ENCODE peak calls at places on chromosome 2, in eight cellular contexts. B, R, Y, X, E, V, L and Z are unnamed samples.
A peak's percentile ranks its signal among the peaks of the same experiment; 100 is the strongest.

GRCh38 chr2:7357993-7358392 is 440.8 kb downstream of the RNF144A start:
- DNase-seq in B (no peak), R (no peak), Y (no peak), X (no peak), E (no peak), V (no peak), L (no peak), Z (no peak)

GRCh38 chr2:223465793-223466192 is 136.4 kb downstream of the SCG2 start:
- DNase-seq in B (no peak), R (peak; percentile 49), Y (no peak), X (peak; percentile 59), E (peak; percentile 69), V (peak; percentile 29), L (peak; percentile 95), Z (no peak)

GRCh38 chr2:10378189-10378588 is 69.9 kb downstream of the ODC1 start:
- DNase-seq in B (no peak), R (no peak), Y (no peak), X (peak; percentile 63), E (no peak), V (no peak), L (no peak), Z (peak; percentile 23)

GRCh38 chr2:61177727-61178549 is 15.9 kb downstream of the C2orf74 start:
- DNase-seq in B (no peak), R (peak; percentile 33), Y (peak; percentile 45), X (peak; percentile 37), E (peak; percentile 55), V (peak; percentile 28), L (no peak), Z (peak; percentile 58)

GRCh38 chr2:233142355-233142897 is 82.3 kb downstream of the INPP5D start:
- DNase-seq in B (no peak), R (no peak), Y (no peak), X (no peak), E (no peak), V (no peak), L (no peak), Z (no peak)

GRCh38 chr2:156935611-156936010 is 321.9 kb upstream of the GALNT5 start:
- DNase-seq in B (no peak), R (no peak), Y (no peak), X (no peak), E (no peak), V (no peak), L (peak; percentile 91), Z (no peak)

GRCh38 chr2:128311755-128312341 is 6.8 kb downstream of the HS6ST1 start:
- DNase-seq in B (no peak), R (no peak), Y (no peak), X (peak; percentile 5), E (peak; percentile 26), V (peak; percentile 23), L (no peak), Z (no peak)

GRCh38 chr2:170747921-170748320 is 22.3 kb upstream of the ERICH2 start:
- DNase-seq in B (no peak), R (no peak), Y (no peak), X (no peak), E (no peak), V (no peak), L (peak; percentile 98), Z (no peak)

GRCh38 chr2:36362291-36362690 is 6.7 kb downstream of the CRIM1 start:
- DNase-seq in B (no peak), R (no peak), Y (no peak), X (no peak), E (no peak), V (no peak), L (peak; percentile 93), Z (no peak)

GRCh38 chr2:119753041-119753929 is 6.4 kb upstream of the PTPN4 start:
- DNase-seq in B (peak; percentile 41), R (no peak), Y (peak; percentile 11), X (peak; percentile 39), E (no peak), V (no peak), L (peak; percentile 61), Z (no peak)

GRCh38 chr2:134307334-134307733 is 53.5 kb downstream of the MGAT5 start:
- DNase-seq in B (no peak), R (no peak), Y (no peak), X (no peak), E (no peak), V (no peak), L (no peak), Z (no peak)

DNA sequence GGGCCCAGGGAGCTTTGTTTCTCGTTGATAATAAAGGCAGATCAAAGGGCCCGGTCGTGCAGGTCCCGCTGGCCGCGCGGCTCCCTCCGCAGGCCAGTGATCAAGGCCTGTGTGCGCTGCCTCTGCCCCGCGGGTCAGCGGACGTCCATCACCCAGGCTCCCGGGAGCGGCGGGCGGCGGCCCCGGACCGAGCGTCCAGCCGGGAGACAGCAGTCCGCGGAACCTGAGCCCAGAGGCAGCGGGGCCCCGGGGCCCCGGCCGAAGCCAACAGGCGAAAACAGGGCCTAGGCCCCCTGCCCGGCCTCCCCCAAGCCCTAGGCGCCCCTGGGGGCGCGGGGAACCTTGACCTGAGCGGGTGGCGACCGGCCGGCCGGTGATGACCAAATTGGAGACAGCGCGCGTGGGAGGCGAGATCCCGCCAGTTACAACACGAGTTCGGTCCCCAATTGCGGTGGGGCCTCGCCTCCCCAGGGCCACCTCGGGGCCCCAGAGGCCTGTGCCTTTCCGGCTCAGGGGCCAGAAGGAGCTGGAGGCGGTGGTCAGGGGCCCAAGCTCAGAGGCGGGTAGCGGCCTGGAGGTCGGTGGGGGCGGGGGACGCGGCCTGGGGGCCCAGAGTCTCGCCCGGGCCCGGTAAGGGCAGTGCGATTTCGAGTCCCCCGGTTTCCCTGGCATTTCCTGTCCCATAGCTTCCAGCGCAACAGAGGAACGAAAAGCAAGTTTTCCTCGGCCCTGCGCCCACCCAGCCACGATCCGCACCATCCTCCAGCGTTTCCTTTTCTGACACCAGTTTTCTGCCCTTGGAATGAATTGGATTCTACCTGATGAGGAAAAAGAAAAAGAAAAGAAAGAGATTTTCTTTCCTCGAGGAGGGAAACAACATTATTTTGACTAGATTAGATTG is 5.9 kb downstream of the SP9 start:
- DNase-seq in B (no peak), R (no peak), Y (no peak), X (no peak), E (no peak), V (no peak), L (no peak), Z (no peak)
- H3K27me3 ChIP-seq in B (no peaks in the 10 kb centered on the region), R (peaks cover 51% of the 10 kb centered on the region), Y (peaks cover 81% of the 10 kb centered on the region), X (peaks cover 7% of the 10 kb centered on the region), E (peaks cover 30% of the 10 kb centered on the region), V (peaks cover 71% of the 10 kb centered on the region), L (peaks cover 70% of the 10 kb centered on the region), Z (peaks cover 92% of the 10 kb centered on the region)

GRCh38 chr2:43897492-43897891 is 58.7 kb downstream of the ABCG8 start:
- DNase-seq in B (no peak), R (no peak), Y (no peak), X (no peak), E (no peak), V (no peak), L (no peak), Z (no peak)

GRCh38 chr2:43899589-43899988 is 60.8 kb downstream of the ABCG8 start:
- DNase-seq in B (no peak), R (no peak), Y (no peak), X (no peak), E (no peak), V (no peak), L (no peak), Z (no peak)

GRCh38 chr2:43894743-43895142 is 56.0 kb downstream of the ABCG8 start:
- DNase-seq in B (no peak), R (no peak), Y (no peak), X (no peak), E (no peak), V (no peak), L (no peak), Z (no peak)

GRCh38 chr2:43898958-43899346 is 60.2 kb downstream of the ABCG8 start:
- DNase-seq in B (no peak), R (no peak), Y (no peak), X (no peak), E (no peak), V (no peak), L (peak; percentile 18), Z (no peak)

DNA sequence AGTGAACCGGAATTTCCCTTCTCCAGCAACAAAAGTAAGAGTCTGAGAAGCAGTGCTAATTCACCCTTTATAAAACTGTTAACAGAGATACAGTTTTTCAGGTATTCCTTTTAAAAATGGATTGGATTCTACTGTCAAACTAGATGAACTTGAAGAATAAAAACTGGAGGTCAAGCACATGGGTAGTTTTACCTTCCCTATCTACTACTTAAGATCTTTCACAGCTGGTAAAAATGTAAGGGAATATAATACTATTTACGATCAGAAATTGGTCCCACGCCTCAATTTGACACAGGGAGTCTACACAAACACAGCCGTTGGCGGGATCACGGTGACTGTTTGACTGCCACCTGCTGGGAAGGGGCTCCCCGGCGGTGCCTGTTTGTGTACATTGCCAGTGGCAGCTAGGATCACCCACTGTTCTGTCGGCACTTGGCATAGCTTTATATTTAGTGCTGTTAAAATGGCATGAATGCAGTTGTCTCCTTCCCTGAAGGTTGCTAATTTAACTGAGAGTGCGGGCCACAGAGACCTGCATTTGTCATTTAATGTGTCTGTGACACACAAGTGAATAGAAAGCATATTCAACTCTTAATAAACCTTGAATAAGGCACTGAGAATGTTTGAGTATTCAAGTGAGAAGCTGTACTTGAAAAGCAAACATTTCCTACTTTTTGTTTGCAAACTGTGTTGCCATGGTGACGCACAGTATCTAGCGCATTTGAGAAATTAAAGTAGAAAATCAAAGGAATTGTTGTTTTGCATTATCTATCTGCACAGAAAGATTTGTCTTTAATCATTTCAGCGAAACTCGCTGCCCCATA is 59.6 kb downstream of the ABCG8 start:
- DNase-seq in B (no peak), R (no peak), Y (no peak), X (peak; percentile 85), E (peak; percentile 61), V (peak; percentile 75), L (peak; percentile 15), Z (no peak)
- TF ChIP-seq CTCF in B (no peak), R (peak; percentile 11), Y (no peak), X (peak; percentile 67), E (peak; percentile 29), V (no peak), L (peak; percentile 65), Z (no peak)

DNA sequence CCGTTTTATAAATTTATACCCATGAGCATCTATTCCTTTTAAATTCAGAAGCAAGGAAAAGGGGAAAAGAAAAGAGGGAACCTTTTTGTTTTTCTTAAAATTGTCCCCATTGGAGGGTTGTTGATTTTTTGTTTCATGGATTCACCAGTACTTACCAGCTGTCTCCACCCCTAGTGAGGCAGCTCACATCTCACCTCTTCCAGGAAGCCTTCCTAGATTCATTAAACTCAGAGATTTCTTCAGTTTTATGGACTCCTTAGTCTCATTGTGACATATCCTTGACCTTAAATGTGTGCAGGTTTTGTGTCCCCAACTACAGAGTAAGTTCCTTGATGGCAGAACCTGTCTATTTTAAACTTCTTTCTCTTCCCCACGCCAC is 35.9 kb downstream of the EFR3B start:
- DNase-seq in B (no peak), R (no peak), Y (no peak), X (no peak), E (no peak), V (no peak), L (no peak), Z (no peak)
- H3K27me3 ChIP-seq in B (peaks cover 41% of the 10 kb centered on the region), R (no peaks in the 10 kb centered on the region), Y (no peaks in the 10 kb centered on the region), X (no peaks in the 10 kb centered on the region), E (no peaks in the 10 kb centered on the region), V (no peaks in the 10 kb centered on the region), L (peaks cover 15% of the 10 kb centered on the region), Z (peaks cover 7% of the 10 kb centered on the region)

GRCh38 chr2:54952978-54953456 is 97.2 kb downstream of the RTN4 start:
- DNase-seq in B (no peak), R (no peak), Y (no peak), X (no peak), E (no peak), V (no peak), L (peak; percentile 22), Z (no peak)
- TF ChIP-seq CTCF in B (no peak), R (no peak), Y (no peak), X (no peak), E (no peak), V (no peak), L (no peak), Z (no peak)

GRCh38 chr2:242019344-242019743 is 149.8 kb downstream of the RTP5 start:
- DNase-seq in B (no peak), R (no peak), Y (no peak), X (peak; percentile 0), E (no peak), V (no peak), L (no peak), Z (no peak)
- H3K27me3 ChIP-seq in B (peaks cover 32% of the 10 kb centered on the region), R (no peaks in the 10 kb centered on the region), Y (no peaks in the 10 kb centered on the region), X (no peaks in the 10 kb centered on the region), E (no peaks in the 10 kb centered on the region), V (no peaks in the 10 kb centered on the region), L (no peaks in the 10 kb centered on the region), Z (no peaks in the 10 kb centered on the region)